ENCODE peak calls at places on chromosome 3, in four cellular contexts. C is endothelial cell, R is ACHN, V is osteocyte. Z is an unnamed sample.

GRCh38 chr3:34203386-34203785 is 405.0 kb downstream of the PDCD6IP start:
- DNase-seq in C (no peak), R (no peak), V (no peak), Z (no peak)

GRCh38 chr3:114442251-114442650 is 148.4 kb downstream of the TIGIT start:
- DNase-seq in C (no peak), R (peak), V (no peak), Z (no peak)

GRCh38 chr3:141764946-141765345 is 1.7 kb downstream of the GRK7 start:
- DNase-seq in C (no peak), R (no peak), V (peak), Z (no peak)

GRCh38 chr3:194308635-194309213 is 42.4 kb downstream of the CPN2 start:
- DNase-seq in C (no peak), R (peak), V (no peak), Z (no peak)

GRCh38 chr3:175199961-175200360 is 340.8 kb downstream of the NAALADL2 start:
- DNase-seq in C (no peak), R (no peak), V (no peak), Z (no peak)

GRCh38 chr3:4704552-4704951 is 211.4 kb downstream of the ITPR1 start:
- DNase-seq in C (no peak), R (no peak), V (no peak), Z (no peak)

GRCh38 chr3:180563411-180563810 is 38.6 kb upstream of the TTC14 start:
- DNase-seq in C (no peak), R (no peak), V (no peak), Z (no peak)

GRCh38 chr3:74532446-74532845 is 82.0 kb downstream of the CNTN3 start:
- DNase-seq in C (no peak), R (no peak), V (no peak), Z (no peak)

GRCh38 chr3:50268703-50269451 is at the start of gene SEMA3B:
- DNase-seq in C (no peak), R (peak), V (peak), Z (no peak)

GRCh38 chr3:176430244-176430893 is 766.9 kb downstream of the TBL1XR1 start:
- DNase-seq in C (peak), R (peak), V (no peak), Z (no peak)

GRCh38 chr3:169604118-169604517 is 59.4 kb downstream of the MECOM start:
- DNase-seq in C (no peak), R (no peak), V (no peak), Z (no peak)

GRCh38 chr3:48826451-48826850 is 21.2 kb downstream of the PRKAR2A start:
- DNase-seq in C (no peak), R (no peak), V (peak), Z (no peak)

GRCh38 chr3:138938877-138939562 is 7.9 kb downstream of the FOXL2 start:
- DNase-seq in C (no peak), R (no peak), V (no peak), Z (no peak)

GRCh38 chr3:34009480-34009844 is 211.0 kb downstream of the PDCD6IP start:
- DNase-seq in C (no peak), R (peak), V (no peak), Z (no peak)

GRCh38 chr3:72625616-72626337 is 222.5 kb downstream of the SHQ1 start:
- DNase-seq in C (no peak), R (peak), V (no peak), Z (no peak)

GRCh38 chr3:30440147-30440604 is 166.2 kb upstream of the TGFBR2 start:
- DNase-seq in C (no peak), R (peak), V (no peak), Z (no peak)

GRCh38 chr3:45870099-45870498 is 16.2 kb upstream of the CCR9 start:
- DNase-seq in C (no peak), R (no peak), V (no peak), Z (no peak)

GRCh38 chr3:130384547-130384946 is 39.1 kb downstream of the COL6A5 start:
- DNase-seq in C (no peak), R (no peak), V (no peak), Z (no peak)

GRCh38 chr3:61117045-61117898 is 134.0 kb downstream of the FHIT start:
- DNase-seq in C (no peak), R (no peak), V (no peak), Z (no peak)

GRCh38 chr3:23484386-23484785 is 281.3 kb downstream of the UBE2E2 start:
- DNase-seq in C (no peak), R (no peak), V (no peak), Z (no peak)

GRCh38 chr3:30502742-30503073 is 103.7 kb upstream of the TGFBR2 start:
- DNase-seq in C (no peak), R (no peak), V (no peak), Z (no peak)

GRCh38 chr3:163664466-163664865 is 1413.8 kb downstream of the SI start:
- DNase-seq in C (no peak), R (no peak), V (no peak), Z (no peak)

GRCh38 chr3:56610669-56611335 is 53.8 kb downstream of the CCDC66 start:
- DNase-seq in C (no peak), R (no peak), V (no peak), Z (no peak)

GRCh38 chr3:17431004-17431403 is 311.4 kb downstream of the TBC1D5 start:
- DNase-seq in C (no peak), R (peak), V (no peak), Z (no peak)

GRCh38 chr3:193744048-193744821 is 151.2 kb downstream of the OPA1 start:
- DNase-seq in C (no peak), R (peak), V (peak), Z (no peak)